ENCODE peak calls at places on chromosomes 6 and 20, in eight cellular contexts. P, Q, J, B, F, E, C and W are unnamed samples.

GRCh38 chr6:142322504-142323198 is 20.8 kb downstream of the ADGRG6 start:
- DNase-seq in P (no peak), Q (no peak), J (no peak), B (no peak), F (no peak), E (no peak), C (no peak), W (no peak)

GRCh38 chr6:101396552-101397173 is 3.2 kb downstream of the GRIK2 start:
- DNase-seq in P (no peak), Q (no peak), J (peak), B (peak), F (no peak), E (peak), C (peak), W (peak)

GRCh38 chr6:118963003-118963402 is 28.0 kb upstream of the MCM9 start:
- DNase-seq in P (no peak), Q (no peak), J (no peak), B (no peak), F (no peak), E (peak), C (no peak), W (no peak)

GRCh38 chr6:146029573-146030184 is 817 bp downstream of the GRM1 start:
- DNase-seq in P (no peak), Q (no peak), J (no peak), B (no peak), F (no peak), E (no peak), C (no peak), W (no peak)

GRCh38 chr6:25334793-25335192 is 55.6 kb downstream of the CARMIL1 start:
- DNase-seq in P (no peak), Q (no peak), J (no peak), B (no peak), F (no peak), E (no peak), C (no peak), W (no peak)

GRCh38 chr6:45983041-45983440 is 32.6 kb downstream of the CLIC5 start:
- DNase-seq in P (no peak), Q (no peak), J (no peak), B (no peak), F (no peak), E (no peak), C (no peak), W (no peak)

GRCh38 chr6:39041072-39041471 is 7.5 kb upstream of the GLP1R start:
- DNase-seq in P (no peak), Q (no peak), J (no peak), B (no peak), F (no peak), E (no peak), C (no peak), W (no peak)

GRCh38 chr20:50144362-50144761 is 9.2 kb downstream of the PEDS1 start:
- DNase-seq in P (no peak), Q (no peak), J (no peak), B (no peak), F (peak), E (no peak), C (no peak), W (peak)

GRCh38 chr6:35360349-35361138 is 18.2 kb downstream of the PPARD start:
- DNase-seq in P (no peak), Q (peak), J (no peak), B (no peak), F (peak), E (no peak), C (no peak), W (peak)

GRCh38 chr6:78832091-78832808 is 35.1 kb upstream of the IRAK1BP1 start:
- DNase-seq in P (no peak), Q (no peak), J (no peak), B (no peak), F (no peak), E (no peak), C (no peak), W (no peak)

GRCh38 chr6:170274713-170275560 is 15.9 kb downstream of the DLL1 start:
- DNase-seq in P (no peak), Q (no peak), J (no peak), B (no peak), F (no peak), E (no peak), C (no peak), W (no peak)

GRCh38 chr6:8539446-8539845 is 104.1 kb upstream of the SLC35B3 start:
- DNase-seq in P (peak), Q (no peak), J (no peak), B (no peak), F (no peak), E (peak), C (no peak), W (no peak)

GRCh38 chr20:32982617-32983458 is 21.4 kb downstream of the SUN5 start:
- DNase-seq in P (no peak), Q (peak), J (no peak), B (no peak), F (no peak), E (no peak), C (no peak), W (no peak)

GRCh38 chr6:42984924-42985475 is 630 bp downstream of the PPP2R5D start:
- DNase-seq in P (no peak), Q (no peak), J (peak), B (peak), F (no peak), E (peak), C (peak), W (no peak)

GRCh38 chr6:132712366-132712765 is 1.5 kb downstream of the VNN1 start:
- DNase-seq in P (no peak), Q (no peak), J (no peak), B (no peak), F (peak), E (no peak), C (no peak), W (no peak)

GRCh38 chr6:129124334-129124733 is 241.4 kb downstream of the LAMA2 start:
- DNase-seq in P (no peak), Q (no peak), J (no peak), B (no peak), F (no peak), E (no peak), C (no peak), W (no peak)

GRCh38 chr6:107563694-107564093 is 73.8 kb downstream of the SOBP start:
- DNase-seq in P (no peak), Q (no peak), J (no peak), B (no peak), F (no peak), E (no peak), C (no peak), W (no peak)

GRCh38 chr6:3220366-3220765 is 7.1 kb downstream of the TUBB2B start:
- DNase-seq in P (no peak), Q (no peak), J (no peak), B (no peak), F (no peak), E (no peak), C (no peak), W (no peak)

GRCh38 chr20:34515484-34516037 is 661 bp upstream of the DYNLRB1 start:
- DNase-seq in P (peak), Q (peak), J (peak), B (peak), F (no peak), E (peak), C (peak), W (peak)

GRCh38 chr6:136963259-136963658 is 41.2 kb downstream of the SLC35D3 start:
- DNase-seq in P (no peak), Q (no peak), J (no peak), B (no peak), F (no peak), E (no peak), C (no peak), W (no peak)

GRCh38 chr20:8376940-8377339 is 244.9 kb downstream of the PLCB1 start:
- DNase-seq in P (no peak), Q (no peak), J (no peak), B (no peak), F (no peak), E (no peak), C (no peak), W (no peak)

GRCh38 chr6:136607932-136608772 is 57.9 kb upstream of the MAP7 start:
- DNase-seq in P (peak), Q (peak), J (peak), B (peak), F (no peak), E (peak), C (peak), W (peak)

GRCh38 chr20:29878777-29879442 is 1378.6 kb upstream of the DEFB115 start:
- DNase-seq in P (no peak), Q (no peak), J (peak), B (no peak), F (no peak), E (no peak), C (no peak), W (no peak)

GRCh38 chr20:8133816-8134451 is 1.9 kb downstream of the PLCB1 start:
- DNase-seq in P (no peak), Q (no peak), J (no peak), B (no peak), F (no peak), E (no peak), C (no peak), W (no peak)

GRCh38 chr6:148835920-148836441 is 89.2 kb downstream of the UST start:
- DNase-seq in P (no peak), Q (no peak), J (peak), B (no peak), F (no peak), E (no peak), C (peak), W (no peak)

GRCh38 chr6:119119989-119120388 is 41.5 kb upstream of the FAM184A start:
- DNase-seq in P (no peak), Q (no peak), J (no peak), B (no peak), F (no peak), E (peak), C (no peak), W (no peak)

GRCh38 chr6:10322991-10323390 is 91.9 kb downstream of the TFAP2A start:
- DNase-seq in P (no peak), Q (no peak), J (no peak), B (no peak), F (no peak), E (no peak), C (no peak), W (no peak)

GRCh38 chr20:35318502-35319157 is 26.4 kb upstream of the FAM83C start:
- DNase-seq in P (no peak), Q (no peak), J (no peak), B (no peak), F (peak), E (no peak), C (peak), W (peak)

GRCh38 chr6:17971128-17972073 is 16.0 kb downstream of the KIF13A start:
- DNase-seq in P (no peak), Q (no peak), J (no peak), B (no peak), F (no peak), E (no peak), C (no peak), W (no peak)

GRCh38 chr6:113824863-113825262 is 32.3 kb upstream of the MARCKS start:
- DNase-seq in P (no peak), Q (no peak), J (no peak), B (no peak), F (no peak), E (no peak), C (no peak), W (no peak)

GRCh38 chr20:58328836-58329235 is 19.3 kb downstream of the RAB22A start:
- DNase-seq in P (no peak), Q (no peak), J (no peak), B (no peak), F (no peak), E (no peak), C (no peak), W (no peak)

GRCh38 chr20:3080939-3081388 is 3.6 kb downstream of the AVP start:
- DNase-seq in P (no peak), Q (peak), J (no peak), B (no peak), F (no peak), E (no peak), C (no peak), W (no peak)

GRCh38 chr20:57437267-57437666 is 46.1 kb downstream of the RBM38 start:
- DNase-seq in P (no peak), Q (no peak), J (no peak), B (no peak), F (no peak), E (no peak), C (no peak), W (no peak)

GRCh38 chr20:8855315-8855714 is 213.6 kb upstream of the PLCB4 start:
- DNase-seq in P (no peak), Q (no peak), J (no peak), B (no peak), F (peak), E (no peak), C (no peak), W (no peak)

GRCh38 chr6:108897371-108897770 is 49.1 kb downstream of the ARMC2 start:
- DNase-seq in P (no peak), Q (no peak), J (no peak), B (no peak), F (no peak), E (no peak), C (no peak), W (no peak)

GRCh38 chr6:3748208-3748701 is 3.3 kb downstream of the PXDC1 start:
- DNase-seq in P (no peak), Q (peak), J (peak), B (peak), F (no peak), E (peak), C (peak), W (peak)

GRCh38 chr20:63080411-63080810 is 73.6 kb upstream of the BHLHE23 start:
- DNase-seq in P (no peak), Q (no peak), J (no peak), B (no peak), F (no peak), E (no peak), C (no peak), W (no peak)